ENCODE peak calls at places on chromosomes 16 and 17, in five cellular contexts. W is neuronal stem cell, O is IMR-90, I is H1, A is H9. H is an unnamed sample.
A peak's percentile ranks its signal among the peaks of the same experiment; 100 is the strongest.

GRCh38 chr16:64738321-64738960 is 383.4 kb downstream of the CDH11 start:
- DNase-seq in A (no peak), I (no peak), O (peak; percentile 66), W (no peak), H (peak; percentile 38)

GRCh38 chr17:29007456-29008455 is 1.9 kb upstream of the SEZ6 start:
- DNase-seq in O (peak; percentile 7), W (no peak), I (no peak), A (no peak), H (peak; percentile 21)

GRCh38 chr17:29145289-29146058 is 34.7 kb downstream of the MYO18A start:
- DNase-seq in W (no peak), O (peak; percentile 84), I (no peak), A (peak; percentile 92), H (peak; percentile 84)

GRCh38 chr16:54412777-54413455 is 126.3 kb upstream of the IRX3 start:
- DNase-seq in A (no peak), W (no peak), I (no peak), O (no peak), H (no peak)

GRCh38 chr17:19388791-19389190 is 1.8 kb upstream of the MFAP4 start:
- DNase-seq in A (no peak), O (peak; percentile 37), I (no peak), W (no peak), H (no peak)

GRCh38 chr17:81968396-81968745 is 7.4 kb upstream of the NOTUM start:
- DNase-seq in O (no peak), W (no peak), A (no peak), I (no peak), H (no peak)

GRCh38 chr17:70029019-70029767 is 45.8 kb upstream of the KCNJ16 start:
- DNase-seq in W (no peak), A (no peak), I (no peak), O (no peak), H (no peak)

GRCh38 chr16:30561212-30561816 is 3.1 kb upstream of the ZNF764 start:
- DNase-seq in O (no peak), A (peak; percentile 48), W (no peak), I (peak; percentile 77), H (no peak)

GRCh38 chr17:80856863-80857488 is 134.7 kb upstream of the CHMP6 start:
- DNase-seq in A (no peak), O (peak; percentile 15), W (no peak), I (no peak), H (no peak)

GRCh38 chr16:20803192-20803560 is 3.1 kb downstream of the ERI2 start:
- DNase-seq in A (no peak), W (no peak), I (no peak), O (peak; percentile 15), H (no peak)

GRCh38 chr17:83152745-83153611 is 73.6 kb downstream of the METRNL start:
- DNase-seq in I (no peak), O (no peak), A (peak; percentile 29), W (no peak), H (no peak)

GRCh38 chr17:28712705-28713415 is 1.2 kb upstream of the PROCA1 start:
- DNase-seq in A (no peak), W (no peak), O (no peak), I (no peak), H (no peak)

GRCh38 chr17:27526603-27527002 is 70.4 kb downstream of the KSR1 start:
- DNase-seq in O (peak; percentile 61), I (no peak), W (no peak), A (peak; percentile 67), H (peak; percentile 54)

GRCh38 chr16:67675579-67675935 is 8.9 kb downstream of the C16orf86 start:
- DNase-seq in A (no peak), W (no peak), I (no peak), O (no peak), H (no peak)

GRCh38 chr17:33328129-33328528 is 35.0 kb upstream of the ASIC2 start:
- DNase-seq in O (peak; percentile 4), W (peak; percentile 23), I (peak; percentile 69), A (peak; percentile 61), H (peak; percentile 21)

GRCh38 chr17:68182016-68182315 is 65.9 kb upstream of the AMZ2 start:
- DNase-seq in W (no peak), I (no peak), A (no peak), O (no peak), H (no peak)

GRCh38 chr16:11200523-11201063 is 55.4 kb downstream of the SOCS1 start:
- DNase-seq in A (no peak), I (no peak), O (no peak), W (no peak), H (no peak)

GRCh38 chr17:79950711-79951110 is 85.0 kb downstream of the TBC1D16 start:
- DNase-seq in I (no peak), O (no peak), A (peak; percentile 72), W (peak; percentile 61), H (no peak)

GRCh38 chr16:11572301-11572995 is 14.3 kb downstream of the LITAF start:
- DNase-seq in W (no peak), A (no peak), O (no peak), I (no peak), H (no peak)

GRCh38 chr17:44655983-44656700 is at the start of gene MEIOC:
- DNase-seq in A (peak; percentile 98), O (peak; percentile 6), I (peak; percentile 84), W (peak; percentile 33), H (no peak)

GRCh38 chr17:82061047-82061925 is 4.3 kb downstream of the DUS1L start:
- DNase-seq in O (no peak), A (no peak), W (no peak), I (no peak), H (no peak)

GRCh38 chr17:28908640-28909098 is 5.8 kb upstream of the DHRS13 start:
- DNase-seq in I (no peak), A (no peak), W (no peak), O (peak; percentile 91), H (peak; percentile 82)

GRCh38 chr17:77571562-77571981 is 386.9 kb upstream of the TNRC6C start:
- DNase-seq in I (no peak), O (peak; percentile 6), W (no peak), A (no peak), H (no peak)

GRCh38 chr17:15377608-15378007 is 36.2 kb upstream of the TEKT3 start:
- DNase-seq in W (peak; percentile 49), A (no peak), O (peak; percentile 54), I (no peak), H (peak; percentile 44)

GRCh38 chr17:27950995-27951394 is 57.8 kb upstream of the LYRM9 start:
- DNase-seq in O (no peak), W (no peak), A (no peak), I (no peak), H (no peak)

GRCh38 chr16:50065624-50066481 is at the start of gene HEATR3:
- DNase-seq in O (peak; percentile 88), A (peak; percentile 95), I (peak; percentile 97), W (peak; percentile 88), H (peak; percentile 89)

GRCh38 chr17:30372755-30373154 is 6.0 kb upstream of the CPD start:
- DNase-seq in O (peak; percentile 80), I (no peak), W (no peak), A (no peak), H (no peak)

GRCh38 chr17:45873728-45874127 is 20.6 kb upstream of the MAPT start:
- DNase-seq in A (no peak), W (no peak), I (no peak), O (no peak), H (peak; percentile 36)

DNA sequence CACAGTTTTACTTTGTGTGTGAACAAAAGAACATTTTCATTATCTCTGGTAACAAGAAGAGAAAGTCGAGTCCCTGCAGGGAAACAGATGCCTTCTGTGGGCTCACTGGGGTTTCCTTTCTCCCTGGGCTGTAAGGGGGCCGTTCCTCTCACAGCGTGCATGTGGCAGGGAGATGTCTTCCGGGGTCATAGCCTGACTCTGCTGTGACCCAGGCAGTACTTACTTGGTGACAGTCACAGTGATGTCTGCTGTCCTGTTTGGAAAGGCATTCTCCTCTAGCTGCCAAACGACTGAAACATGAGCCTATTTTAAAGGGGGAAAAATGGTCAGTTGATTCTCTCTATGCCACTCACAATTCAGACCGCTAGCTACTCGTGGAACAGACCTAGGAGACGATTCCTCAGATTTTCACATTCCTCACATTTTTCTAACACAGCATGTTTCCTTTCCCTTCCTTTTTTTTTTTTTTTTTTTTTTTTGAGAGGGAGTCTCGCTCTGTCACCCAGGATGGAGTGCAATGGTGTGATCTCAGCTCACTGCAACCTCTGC is 7.3 kb downstream of the HASPIN start:
- DNase-seq in O (peak; percentile 42), I (no peak), W (no peak), A (no peak), H (peak; percentile 16)
- H4K91ac ChIP-seq in O (peak overlapping the region; percentile 34), I (no peak overlapping the region), W (no peak overlapping the region), A (no peak overlapping the region), H (no peak overlapping the region)

GRCh38 chr16:13331918-13332317 is 430.5 kb downstream of the SHISA9 start:
- DNase-seq in W (no peak), A (no peak), O (no peak), I (no peak), H (no peak)
- H2BK15ac ChIP-seq in W (no peak overlapping the region), A (no peak overlapping the region), O (no peak overlapping the region), I (no peak overlapping the region), H (no peak overlapping the region)

GRCh38 chr17:64969046-64969501 is 49.8 kb upstream of the LRRC37A3 start:
- DNase-seq in W (no peak), A (no peak), I (no peak), O (no peak), H (peak; percentile 65)

GRCh38 chr17:64972611-64973010 is 53.3 kb upstream of the LRRC37A3 start:
- DNase-seq in W (no peak), I (no peak), A (no peak), O (no peak), H (no peak)

GRCh38 chr17:64975318-64976087 is 56.2 kb upstream of the LRRC37A3 start:
- DNase-seq in I (peak; percentile 86), O (peak; percentile 87), W (peak; percentile 87), A (peak; percentile 95), H (peak; percentile 93)

GRCh38 chr17:64978138-64978537 is 58.9 kb upstream of the LRRC37A3 start:
- DNase-seq in W (no peak), A (no peak), O (no peak), I (peak; percentile 22), H (no peak)

DNA sequence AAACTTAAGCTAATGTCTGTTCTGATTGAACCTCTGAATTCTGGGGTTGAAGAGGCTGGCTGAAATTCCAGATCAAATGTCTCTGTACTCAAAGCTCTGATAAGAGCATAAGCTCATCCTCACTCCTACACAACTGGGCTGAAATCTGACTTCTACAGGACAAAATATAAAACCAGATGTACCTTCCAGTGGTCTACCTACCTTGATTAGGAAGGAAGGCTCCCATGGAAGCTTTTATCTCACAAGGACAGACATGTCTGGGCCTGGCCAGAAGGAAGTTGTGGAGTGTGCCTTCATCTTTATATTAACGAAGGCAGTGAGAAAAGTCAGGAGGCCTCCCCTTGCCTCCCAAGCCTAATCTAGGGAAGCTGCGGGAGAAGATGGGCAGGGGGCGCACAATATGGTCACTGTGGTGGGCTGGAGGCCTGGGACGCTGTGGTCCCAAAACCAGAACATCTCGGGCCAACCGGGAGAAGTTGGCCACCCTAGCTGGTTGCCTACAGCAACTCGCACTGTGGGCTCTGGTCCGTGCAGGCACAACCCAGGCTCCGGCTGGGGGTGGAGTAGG is 55.6 kb upstream of the LRRC37A3 start:
- DNase-seq in A (no peak), W (no peak), O (no peak), I (no peak), H (no peak)
- H3K14ac ChIP-seq in A (no peak overlapping the region), W (peak overlapping the region; percentile 91), O (peak overlapping the region; percentile 74), I (no peak overlapping the region), H (no peak overlapping the region)

DNA sequence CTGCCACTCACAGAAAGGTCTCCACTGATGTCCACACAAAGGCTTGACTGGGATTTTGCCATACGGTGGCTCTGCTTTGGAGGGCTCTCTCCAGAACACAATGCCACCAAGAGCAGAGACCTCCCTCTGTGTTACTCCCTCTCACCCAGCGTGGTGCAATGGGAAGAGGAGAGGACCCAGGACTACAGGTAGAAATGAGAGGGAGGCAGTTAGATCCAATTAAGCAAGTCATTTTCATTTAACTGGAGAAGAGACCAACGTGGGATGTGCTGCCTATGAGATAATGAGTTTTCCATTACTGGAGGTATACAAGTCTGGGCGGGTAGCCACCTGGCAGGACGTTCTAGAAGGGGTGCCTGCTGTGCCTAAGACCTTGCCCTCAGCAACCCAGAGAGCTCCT is 34.2 kb downstream of the TOM1L2 start:
- DNase-seq in A (no peak), O (no peak), I (no peak), W (no peak), H (no peak)
- H4K91ac ChIP-seq in A (no peak overlapping the region), O (peak overlapping the region; percentile 38), I (no peak overlapping the region), W (no peak overlapping the region), H (peak overlapping the region; percentile 75)

H was measured in mesenchymal stem cell.